ENCODE peak calls at places on chromosomes 13 and 19, in seven cellular contexts. One of them, this sample, is unnamed.

GRCh38 chr13:87128006-87128405 is 543.2 kb upstream of the SLITRK5 start:
- DNase-seq in foreskin fibroblast: no peak
- DNase-seq in neural progenitor cell: peak
- DNase-seq in bronchial epithelial cell: peak
- DNase-seq in retinal pigment epithelial cell: no peak
- DNase-seq in anterior cingulate cortex: no peak
- DNase-seq in AG08396: no peak
- DNase-seq in this sample: peak

GRCh38 chr13:40777166-40777956 is 6.4 kb upstream of the MRPS31 start:
- DNase-seq in foreskin fibroblast: peak
- DNase-seq in neural progenitor cell: peak
- DNase-seq in bronchial epithelial cell: peak
- DNase-seq in retinal pigment epithelial cell: no peak
- DNase-seq in anterior cingulate cortex: no peak
- DNase-seq in AG08396: peak
- DNase-seq in this sample: peak

GRCh38 chr19:43524922-43525835 is 1.8 kb downstream of the ETHE1 start:
- DNase-seq in foreskin fibroblast: peak
- DNase-seq in neural progenitor cell: peak
- DNase-seq in bronchial epithelial cell: peak
- DNase-seq in retinal pigment epithelial cell: no peak
- DNase-seq in anterior cingulate cortex: no peak
- DNase-seq in AG08396: peak
- DNase-seq in this sample: peak

GRCh38 chr19:53037101-53038097 is 7.1 kb upstream of the ERVV-2 start:
- DNase-seq in foreskin fibroblast: peak
- DNase-seq in neural progenitor cell: peak
- DNase-seq in bronchial epithelial cell: peak
- DNase-seq in retinal pigment epithelial cell: no peak
- DNase-seq in anterior cingulate cortex: no peak
- DNase-seq in AG08396: peak
- DNase-seq in this sample: peak

GRCh38 chr13:99800004-99800403 is 171.6 kb downstream of the ZIC5 start:
- DNase-seq in foreskin fibroblast: no peak
- DNase-seq in neural progenitor cell: no peak
- DNase-seq in bronchial epithelial cell: no peak
- DNase-seq in retinal pigment epithelial cell: no peak
- DNase-seq in anterior cingulate cortex: no peak
- DNase-seq in AG08396: no peak
- DNase-seq in this sample: no peak

GRCh38 chr13:85140192-85140591 is 659.0 kb downstream of the SLITRK6 start:
- DNase-seq in foreskin fibroblast: peak
- DNase-seq in neural progenitor cell: no peak
- DNase-seq in bronchial epithelial cell: peak
- DNase-seq in retinal pigment epithelial cell: no peak
- DNase-seq in anterior cingulate cortex: no peak
- DNase-seq in AG08396: no peak
- DNase-seq in this sample: no peak

GRCh38 chr19:2168619-2169424 is 5.1 kb downstream of the DOT1L start:
- DNase-seq in foreskin fibroblast: peak
- DNase-seq in neural progenitor cell: peak
- DNase-seq in bronchial epithelial cell: peak
- DNase-seq in retinal pigment epithelial cell: peak
- DNase-seq in anterior cingulate cortex: peak
- DNase-seq in AG08396: peak
- DNase-seq in this sample: peak

GRCh38 chr13:79534596-79534995 is 53.6 kb downstream of the NDFIP2 start:
- DNase-seq in foreskin fibroblast: no peak
- DNase-seq in neural progenitor cell: no peak
- DNase-seq in bronchial epithelial cell: no peak
- DNase-seq in retinal pigment epithelial cell: no peak
- DNase-seq in anterior cingulate cortex: no peak
- DNase-seq in AG08396: no peak
- DNase-seq in this sample: no peak

GRCh38 chr19:46898731-46899130 is 37.9 kb downstream of the ARHGAP35 start:
- DNase-seq in foreskin fibroblast: peak
- DNase-seq in neural progenitor cell: no peak
- DNase-seq in bronchial epithelial cell: peak
- DNase-seq in retinal pigment epithelial cell: no peak
- DNase-seq in anterior cingulate cortex: peak
- DNase-seq in AG08396: peak
- DNase-seq in this sample: peak

GRCh38 chr19:5145521-5146511 is 176.9 kb downstream of the KDM4B start:
- DNase-seq in foreskin fibroblast: no peak
- DNase-seq in neural progenitor cell: no peak
- DNase-seq in bronchial epithelial cell: no peak
- DNase-seq in retinal pigment epithelial cell: no peak
- DNase-seq in anterior cingulate cortex: no peak
- DNase-seq in AG08396: no peak
- DNase-seq in this sample: no peak

GRCh38 chr13:95698047-95698749 is 21.3 kb downstream of the DNAJC3 start:
- DNase-seq in foreskin fibroblast: peak
- DNase-seq in neural progenitor cell: no peak
- DNase-seq in bronchial epithelial cell: peak
- DNase-seq in retinal pigment epithelial cell: no peak
- DNase-seq in anterior cingulate cortex: no peak
- DNase-seq in AG08396: no peak
- DNase-seq in this sample: peak

GRCh38 chr13:51453959-51454703 is 1.3 kb upstream of the INTS6 start:
- DNase-seq in foreskin fibroblast: peak
- DNase-seq in neural progenitor cell: peak
- DNase-seq in bronchial epithelial cell: peak
- DNase-seq in retinal pigment epithelial cell: no peak
- DNase-seq in anterior cingulate cortex: no peak
- DNase-seq in AG08396: peak
- DNase-seq in this sample: peak

GRCh38 chr19:681029-681626 is 4.9 kb downstream of the FSTL3 start:
- DNase-seq in foreskin fibroblast: peak
- DNase-seq in neural progenitor cell: peak
- DNase-seq in bronchial epithelial cell: no peak
- DNase-seq in retinal pigment epithelial cell: no peak
- DNase-seq in anterior cingulate cortex: no peak
- DNase-seq in AG08396: peak
- DNase-seq in this sample: peak

GRCh38 chr19:15107056-15108010 is at the start of gene SYDE1:
- DNase-seq in foreskin fibroblast: peak
- DNase-seq in neural progenitor cell: peak
- DNase-seq in bronchial epithelial cell: no peak
- DNase-seq in retinal pigment epithelial cell: no peak
- DNase-seq in anterior cingulate cortex: no peak
- DNase-seq in AG08396: peak
- DNase-seq in this sample: no peak

GRCh38 chr13:51999525-51999924 is 11.7 kb downstream of the ATP7B start:
- DNase-seq in foreskin fibroblast: no peak
- DNase-seq in neural progenitor cell: no peak
- DNase-seq in bronchial epithelial cell: peak
- DNase-seq in retinal pigment epithelial cell: no peak
- DNase-seq in anterior cingulate cortex: peak
- DNase-seq in AG08396: peak
- DNase-seq in this sample: peak

GRCh38 chr19:10292206-10292788 is 2.5 kb downstream of the ICAM5 start:
- DNase-seq in foreskin fibroblast: peak
- DNase-seq in neural progenitor cell: peak
- DNase-seq in bronchial epithelial cell: peak
- DNase-seq in retinal pigment epithelial cell: no peak
- DNase-seq in anterior cingulate cortex: no peak
- DNase-seq in AG08396: peak
- DNase-seq in this sample: peak

GRCh38 chr13:20182231-20182846 is 10.4 kb downstream of the GJB2 start:
- DNase-seq in foreskin fibroblast: peak
- DNase-seq in neural progenitor cell: peak
- DNase-seq in bronchial epithelial cell: peak
- DNase-seq in retinal pigment epithelial cell: no peak
- DNase-seq in anterior cingulate cortex: no peak
- DNase-seq in AG08396: peak
- DNase-seq in this sample: peak

GRCh38 chr13:30418886-30419459 is 3.3 kb upstream of the UBE2L5 start:
- DNase-seq in foreskin fibroblast: no peak
- DNase-seq in neural progenitor cell: no peak
- DNase-seq in bronchial epithelial cell: peak
- DNase-seq in retinal pigment epithelial cell: no peak
- DNase-seq in anterior cingulate cortex: no peak
- DNase-seq in AG08396: no peak
- DNase-seq in this sample: no peak

GRCh38 chr13:95948646-95949045 is 104.6 kb downstream of the UGGT2 start:
- DNase-seq in foreskin fibroblast: peak
- DNase-seq in neural progenitor cell: no peak
- DNase-seq in bronchial epithelial cell: peak
- DNase-seq in retinal pigment epithelial cell: no peak
- DNase-seq in anterior cingulate cortex: no peak
- DNase-seq in AG08396: no peak
- DNase-seq in this sample: no peak

GRCh38 chr19:47406711-47407416 is 12.5 kb downstream of the MEIS3 start:
- DNase-seq in foreskin fibroblast: no peak
- DNase-seq in neural progenitor cell: peak
- DNase-seq in bronchial epithelial cell: no peak
- DNase-seq in retinal pigment epithelial cell: no peak
- DNase-seq in anterior cingulate cortex: no peak
- DNase-seq in AG08396: no peak
- DNase-seq in this sample: no peak

GRCh38 chr13:27794075-27794691 is 1.9 kb downstream of the GSX1 start:
- DNase-seq in foreskin fibroblast: no peak
- DNase-seq in neural progenitor cell: no peak
- DNase-seq in bronchial epithelial cell: no peak
- DNase-seq in retinal pigment epithelial cell: no peak
- DNase-seq in anterior cingulate cortex: no peak
- DNase-seq in AG08396: no peak
- DNase-seq in this sample: no peak

GRCh38 chr13:112702341-112702982 is 12.6 kb downstream of the ATP11A start:
- DNase-seq in foreskin fibroblast: peak
- DNase-seq in neural progenitor cell: no peak
- DNase-seq in bronchial epithelial cell: no peak
- DNase-seq in retinal pigment epithelial cell: no peak
- DNase-seq in anterior cingulate cortex: no peak
- DNase-seq in AG08396: no peak
- DNase-seq in this sample: no peak

GRCh38 chr19:40601061-40601973 is at the start of gene LTBP4:
- DNase-seq in foreskin fibroblast: peak
- DNase-seq in neural progenitor cell: peak
- DNase-seq in bronchial epithelial cell: no peak
- DNase-seq in retinal pigment epithelial cell: no peak
- DNase-seq in anterior cingulate cortex: no peak
- DNase-seq in AG08396: no peak
- DNase-seq in this sample: no peak

GRCh38 chr13:28655566-28655965 is 3.4 kb upstream of the POMP start:
- DNase-seq in foreskin fibroblast: peak
- DNase-seq in neural progenitor cell: no peak
- DNase-seq in bronchial epithelial cell: peak
- DNase-seq in retinal pigment epithelial cell: no peak
- DNase-seq in anterior cingulate cortex: no peak
- DNase-seq in AG08396: peak
- DNase-seq in this sample: no peak

GRCh38 chr13:110664673-110665072 is 41.2 kb downstream of the CARS2 start:
- DNase-seq in foreskin fibroblast: no peak
- DNase-seq in neural progenitor cell: no peak
- DNase-seq in bronchial epithelial cell: no peak
- DNase-seq in retinal pigment epithelial cell: no peak
- DNase-seq in anterior cingulate cortex: no peak
- DNase-seq in AG08396: no peak
- DNase-seq in this sample: no peak

GRCh38 chr19:34457446-34457845 is 24.1 kb upstream of the WTIP start:
- DNase-seq in foreskin fibroblast: no peak
- DNase-seq in neural progenitor cell: no peak
- DNase-seq in bronchial epithelial cell: no peak
- DNase-seq in retinal pigment epithelial cell: no peak
- DNase-seq in anterior cingulate cortex: no peak
- DNase-seq in AG08396: no peak
- DNase-seq in this sample: no peak

GRCh38 chr13:25249001-25249543 is 38.2 kb downstream of the MTMR6 start:
- DNase-seq in foreskin fibroblast: peak
- DNase-seq in neural progenitor cell: peak
- DNase-seq in bronchial epithelial cell: peak
- DNase-seq in retinal pigment epithelial cell: no peak
- DNase-seq in anterior cingulate cortex: no peak
- DNase-seq in AG08396: peak
- DNase-seq in this sample: peak

GRCh38 chr13:107493271-107493670 is 722.1 kb downstream of the LIG4 start:
- DNase-seq in foreskin fibroblast: no peak
- DNase-seq in neural progenitor cell: no peak
- DNase-seq in bronchial epithelial cell: no peak
- DNase-seq in retinal pigment epithelial cell: no peak
- DNase-seq in anterior cingulate cortex: no peak
- DNase-seq in AG08396: no peak
- DNase-seq in this sample: no peak

GRCh38 chr19:34499155-34499834 is 17.7 kb downstream of the WTIP start:
- DNase-seq in foreskin fibroblast: no peak
- DNase-seq in neural progenitor cell: no peak
- DNase-seq in bronchial epithelial cell: no peak
- DNase-seq in retinal pigment epithelial cell: no peak
- DNase-seq in anterior cingulate cortex: no peak
- DNase-seq in AG08396: peak
- DNase-seq in this sample: no peak

GRCh38 chr13:110138009-110138699 is 168.8 kb downstream of the COL4A1 start:
- DNase-seq in foreskin fibroblast: peak
- DNase-seq in neural progenitor cell: peak
- DNase-seq in bronchial epithelial cell: peak
- DNase-seq in retinal pigment epithelial cell: no peak
- DNase-seq in anterior cingulate cortex: peak
- DNase-seq in AG08396: peak
- DNase-seq in this sample: peak

GRCh38 chr19:15125232-15126067 is 18.2 kb downstream of the SYDE1 start:
- DNase-seq in foreskin fibroblast: peak
- DNase-seq in neural progenitor cell: peak
- DNase-seq in bronchial epithelial cell: peak
- DNase-seq in retinal pigment epithelial cell: peak
- DNase-seq in anterior cingulate cortex: peak
- DNase-seq in AG08396: peak
- DNase-seq in this sample: peak

GRCh38 chr13:98978280-98978679 is 416 bp upstream of the DOCK9 start:
- DNase-seq in foreskin fibroblast: peak
- DNase-seq in neural progenitor cell: no peak
- DNase-seq in bronchial epithelial cell: peak
- DNase-seq in retinal pigment epithelial cell: peak
- DNase-seq in anterior cingulate cortex: no peak
- DNase-seq in AG08396: peak
- DNase-seq in this sample: no peak

GRCh38 chr13:62387642-62388041 is 972.0 kb upstream of the PCDH20 start:
- DNase-seq in foreskin fibroblast: peak
- DNase-seq in neural progenitor cell: peak
- DNase-seq in bronchial epithelial cell: no peak
- DNase-seq in retinal pigment epithelial cell: no peak
- DNase-seq in anterior cingulate cortex: no peak
- DNase-seq in AG08396: no peak
- DNase-seq in this sample: no peak

GRCh38 chr19:3125900-3126524 is 9.8 kb upstream of the GNA15 start:
- DNase-seq in foreskin fibroblast: peak
- DNase-seq in neural progenitor cell: peak
- DNase-seq in bronchial epithelial cell: peak
- DNase-seq in retinal pigment epithelial cell: no peak
- DNase-seq in anterior cingulate cortex: no peak
- DNase-seq in AG08396: peak
- DNase-seq in this sample: no peak

GRCh38 chr19:55647732-55648656 is at the start of gene CCDC106:
- DNase-seq in foreskin fibroblast: peak
- DNase-seq in neural progenitor cell: peak
- DNase-seq in bronchial epithelial cell: no peak
- DNase-seq in retinal pigment epithelial cell: no peak
- DNase-seq in anterior cingulate cortex: peak
- DNase-seq in AG08396: peak
- DNase-seq in this sample: peak

This sample was measured in Ammon's horn.